ENCODE peak calls at places on chromosomes 6 and 20, in four cellular contexts. W is stomach, Z is GM12891, K is GM23338. X is an unnamed sample.
A peak's percentile ranks its signal among the peaks of the same experiment; 100 is the strongest.

GRCh38 chr6:37115236-37115894 is 54.6 kb upstream of the PIM1 start:
- DNase-seq in W (no peak), Z (no peak), K (no peak), X (no peak)

GRCh38 chr6:7144810-7145209 is 37.0 kb downstream of the RREB1 start:
- DNase-seq in W (no peak), Z (no peak), K (no peak), X (no peak)

GRCh38 chr6:9138856-9139426 is 703.6 kb upstream of the SLC35B3 start:
- DNase-seq in W (no peak), Z (no peak), K (no peak), X (no peak)

GRCh38 chr6:31765910-31766794 is 3.7 kb downstream of the SAPCD1 start:
- DNase-seq in W (no peak), Z (no peak), K (peak; percentile 81), X (no peak)

GRCh38 chr6:136244061-136244616 is 6.0 kb downstream of the MTFR2 start:
- DNase-seq in W (no peak), Z (no peak), K (no peak), X (no peak)

GRCh38 chr6:34484899-34485298 is 19.0 kb downstream of the PACSIN1 start:
- DNase-seq in W (no peak), Z (peak; percentile 50), K (no peak), X (no peak)

GRCh38 chr6:139655783-139656705 is 281.6 kb upstream of the CITED2 start:
- DNase-seq in W (peak; percentile 71), Z (no peak), K (no peak), X (no peak)

GRCh38 chr20:12053348-12053747 is 135.7 kb downstream of the BTBD3 start:
- DNase-seq in W (no peak), Z (no peak), K (peak; percentile 12), X (no peak)

GRCh38 chr6:101762851-101763250 is 369.3 kb downstream of the GRIK2 start:
- DNase-seq in W (no peak), Z (no peak), K (no peak), X (no peak)

GRCh38 chr6:156998824-156999330 is 221.7 kb downstream of the ARID1B start:
- DNase-seq in W (no peak), Z (no peak), K (no peak), X (no peak)

DNA sequence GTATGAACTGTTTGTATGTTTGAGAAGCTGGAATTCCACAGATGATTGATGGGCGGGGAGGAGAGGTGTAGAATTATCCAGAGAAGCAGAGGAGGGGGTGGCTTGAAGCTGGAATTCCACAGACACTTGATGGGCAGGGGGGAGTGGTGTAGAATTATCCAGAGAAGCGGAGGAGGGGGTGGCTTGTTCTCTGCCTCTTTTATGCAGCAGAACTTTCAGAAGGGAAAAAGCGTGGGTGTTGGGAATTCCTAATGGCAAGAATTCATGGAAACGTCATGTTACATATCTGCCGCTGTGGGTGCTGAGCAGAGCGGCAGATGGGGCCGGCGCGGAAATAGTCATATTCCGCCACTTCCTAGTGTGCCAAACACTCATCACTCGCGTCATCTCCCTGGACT is 167.9 kb upstream of the KCNG1 start:
- DNase-seq in W (no peak), Z (no peak), K (no peak), X (no peak)
- TF ChIP-seq POLR2AphosphoS5 in W (no peak), Z (no peak), K (no peak), X (no peak)

DNA sequence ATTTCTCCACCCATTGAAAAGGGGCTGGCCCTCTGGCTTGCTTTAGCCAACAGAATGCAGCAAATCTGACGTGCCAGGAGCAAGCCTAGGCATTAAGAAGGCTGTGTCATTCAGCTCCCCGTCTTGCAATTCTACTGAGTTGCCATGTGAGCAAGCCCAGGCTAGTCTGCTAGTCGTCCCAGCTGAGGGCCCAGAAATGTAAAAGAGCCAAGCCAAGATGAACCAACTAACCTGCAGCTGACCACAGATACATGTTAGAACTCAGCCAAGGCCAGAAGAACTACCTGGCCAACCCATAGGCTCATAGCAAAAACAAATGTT is 30.1 kb downstream of the PREP start:
- DNase-seq in W (peak; percentile 55), Z (no peak), K (no peak), X (no peak)
- TF ChIP-seq POLR2AphosphoS5 in W (no peak), Z (no peak), K (no peak), X (no peak)

GRCh38 chr20:44211177-44212039 is 837 bp upstream of the OSER1 start:
- DNase-seq in W (no peak), Z (no peak), K (no peak), X (no peak)
- TF ChIP-seq POLR2AphosphoS5 in W (no peak), Z (no peak), K (no peak), X (no peak)

GRCh38 chr20:62143976-62144825 is 632 bp downstream of the SS18L1 start:
- DNase-seq in W (peak; percentile 57), Z (no peak), K (peak; percentile 74), X (peak; percentile 61)
- TF ChIP-seq POLR2AphosphoS5 in W (peak; percentile 58), Z (no peak), K (no peak), X (no peak)

DNA sequence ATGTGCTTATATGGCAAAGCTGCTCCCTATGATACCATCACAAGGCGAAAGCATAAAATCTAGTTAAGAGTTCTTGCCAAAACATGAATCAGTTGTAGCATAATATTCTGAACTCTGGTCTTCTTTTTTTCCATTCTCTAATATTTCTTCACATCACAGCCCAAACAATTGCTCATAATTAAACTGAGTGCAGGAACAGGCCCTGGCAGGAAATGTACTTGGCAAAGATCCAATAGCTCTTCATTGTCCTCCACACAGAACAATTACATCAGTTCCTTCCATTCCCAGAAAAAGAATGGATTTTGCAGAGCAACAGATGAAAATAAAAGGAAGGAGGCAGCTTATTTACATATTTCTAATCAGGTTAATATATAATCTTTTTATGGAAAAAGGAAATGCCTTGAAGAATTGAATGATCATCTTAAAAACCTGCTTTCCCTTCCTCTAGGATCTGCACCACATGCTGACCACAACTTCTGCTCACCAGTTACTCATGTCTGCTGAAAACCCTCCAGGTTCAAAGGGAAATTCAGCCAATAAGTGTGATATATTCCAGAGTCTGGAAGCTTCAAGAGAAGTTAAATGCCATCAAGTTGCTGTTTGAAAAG is 123.3 kb upstream of the COL21A1 start:
- DNase-seq in W (no peak), Z (no peak), K (no peak), X (no peak)
- TF ChIP-seq POLR2AphosphoS5 in W (peak; percentile 57), Z (no peak), K (no peak), X (no peak)

DNA sequence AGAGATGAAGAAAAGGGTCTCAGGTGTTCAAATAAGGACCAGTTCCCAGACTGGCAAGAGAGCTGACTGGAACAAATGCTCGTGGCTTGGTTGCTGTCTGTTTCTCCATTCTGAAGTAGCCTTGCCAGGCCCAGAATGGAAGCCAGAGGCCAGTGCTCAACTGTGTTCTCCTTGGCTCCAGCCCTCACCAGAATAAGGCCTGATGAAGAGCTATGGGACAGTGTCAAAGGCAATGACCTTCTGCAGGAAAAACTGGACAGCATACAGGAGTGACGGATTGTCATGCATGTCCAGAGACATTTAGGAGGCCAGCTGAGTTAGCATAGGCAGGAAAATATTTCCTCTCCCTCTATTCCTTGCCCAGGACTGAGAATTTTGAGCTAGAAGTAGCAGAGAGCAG is 72.2 kb downstream of the HAO1 start:
- DNase-seq in W (no peak), Z (no peak), K (no peak), X (no peak)
- TF ChIP-seq POLR2AphosphoS5 in W (no peak), Z (no peak), K (no peak), X (no peak)

DNA sequence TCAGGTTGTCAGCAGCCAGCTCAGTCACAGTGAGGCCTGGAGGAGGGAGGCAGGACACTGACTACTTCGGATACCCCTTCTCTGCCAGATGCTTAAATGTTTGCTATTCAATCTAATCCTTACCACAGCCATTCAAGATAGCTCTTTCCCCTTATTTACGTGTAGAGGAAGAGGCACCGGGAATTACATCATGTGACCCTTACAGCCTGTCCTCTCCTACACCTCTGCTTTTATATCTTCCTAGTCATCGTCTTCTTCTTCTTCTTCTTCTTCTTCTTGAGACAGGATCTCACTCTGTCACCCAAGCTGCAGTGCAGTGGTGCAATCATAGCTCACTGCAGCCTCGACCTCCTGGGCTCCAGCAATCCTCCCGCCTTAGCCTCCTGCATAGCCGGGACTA is 148.1 kb upstream of the NEDD9 start:
- DNase-seq in W (no peak), Z (no peak), K (no peak), X (no peak)
- TF ChIP-seq POLR2AphosphoS5 in W (no peak), Z (no peak), K (no peak), X (no peak)

GRCh38 chr20:59008715-59009336 is 1.8 kb upstream of the CTSZ start:
- DNase-seq in W (peak; percentile 16), Z (no peak), K (no peak), X (no peak)

GRCh38 chr20:59013959-59014608 is 5.1 kb upstream of the TUBB1 start:
- DNase-seq in W (no peak), Z (no peak), K (no peak), X (no peak)

GRCh38 chr20:59010321-59010994 is 3.4 kb upstream of the CTSZ start:
- DNase-seq in W (peak; percentile 28), Z (no peak), K (no peak), X (no peak)

GRCh38 chr20:59013031-59013951 is 5.9 kb upstream of the TUBB1 start:
- DNase-seq in W (peak; percentile 11), Z (no peak), K (no peak), X (no peak)

GRCh38 chr20:59010995-59011873 is 4.2 kb upstream of the CTSZ start:
- DNase-seq in W (peak; percentile 25), Z (no peak), K (peak; percentile 47), X (no peak)
- TF ChIP-seq POLR2AphosphoS5 in W (no peak), Z (no peak), K (no peak), X (no peak)

X was measured in GM12892.